ENCODE peak calls at places on chromosome 21, in nine cellular contexts. E is AG10803, W is cardiac muscle cell, K is neural progenitor cell, N is A549, F is sigmoid colon, J is BJ, Y is spleen, T is progenitor cell of endocrine pancreas. M is an unnamed sample.

GRCh38 chr21:30831194-30831765 is 1.7 kb upstream of the KRTAP7-1 start:
- DNase-seq in E (no peak), W (peak), K (peak), N (no peak), F (no peak), J (no peak), Y (no peak), T (no peak), M (peak)

GRCh38 chr21:43204638-43205037 is 35.8 kb downstream of the CRYAA start:
- DNase-seq in E (no peak), W (no peak), K (no peak), N (no peak), F (peak), J (no peak), Y (peak), T (peak), M (no peak)

GRCh38 chr21:33031562-33031961 is 5.8 kb downstream of the OLIG2 start:
- DNase-seq in E (no peak), W (no peak), K (no peak), N (no peak), F (peak), J (no peak), Y (no peak), T (no peak), M (no peak)

GRCh38 chr21:14403681-14404318 is 20.9 kb upstream of the HSPA13 start:
- DNase-seq in E (peak), W (peak), K (peak), N (peak), F (no peak), J (no peak), Y (no peak), T (no peak), M (no peak)

GRCh38 chr21:14991957-14992356 is 72.8 kb downstream of the NRIP1 start:
- DNase-seq in E (no peak), W (peak), K (no peak), N (no peak), F (no peak), J (no peak), Y (no peak), T (no peak), M (no peak)

GRCh38 chr21:37072239-37072987 is 458 bp downstream of the PIGP start:
- DNase-seq in E (peak), W (no peak), K (peak), N (peak), F (peak), J (peak), Y (no peak), T (no peak), M (peak)

GRCh38 chr21:32299695-32300094 is 1.0 kb downstream of the MRAP start:
- DNase-seq in E (no peak), W (no peak), K (no peak), N (no peak), F (no peak), J (no peak), Y (no peak), T (no peak), M (no peak)

GRCh38 chr21:31616216-31616615 is 43.3 kb upstream of the SOD1 start:
- DNase-seq in E (no peak), W (no peak), K (no peak), N (no peak), F (no peak), J (no peak), Y (no peak), T (no peak), M (no peak)

GRCh38 chr21:35614412-35614901 is 445.9 kb downstream of the SETD4 start:
- DNase-seq in E (peak), W (peak), K (no peak), N (no peak), F (no peak), J (no peak), Y (no peak), T (no peak), M (no peak)

GRCh38 chr21:31554511-31555022 is 104.9 kb upstream of the SOD1 start:
- DNase-seq in E (no peak), W (peak), K (peak), N (no peak), F (no peak), J (no peak), Y (no peak), T (no peak), M (no peak)

GRCh38 chr21:34534522-34534921 is 22.5 kb upstream of the KCNE1 start:
- DNase-seq in E (peak), W (peak), K (no peak), N (no peak), F (no peak), J (no peak), Y (no peak), T (no peak), M (no peak)

GRCh38 chr21:24076179-24076578 is 1531.1 kb downstream of the MRPL39 start:
- DNase-seq in E (no peak), W (peak), K (no peak), N (no peak), F (no peak), J (no peak), Y (no peak), T (no peak), M (no peak)

GRCh38 chr21:34296878-34297277 is 66.9 kb upstream of the KCNE2 start:
- DNase-seq in E (no peak), W (no peak), K (no peak), N (no peak), F (no peak), J (no peak), Y (no peak), T (no peak), M (no peak)

GRCh38 chr21:31397939-31398338 is 53.9 kb upstream of the TIAM1 start:
- DNase-seq in E (no peak), W (no peak), K (peak), N (no peak), F (no peak), J (no peak), Y (no peak), T (no peak), M (no peak)

GRCh38 chr21:15197696-15198095 is 132.9 kb upstream of the NRIP1 start:
- DNase-seq in E (no peak), W (peak), K (no peak), N (no peak), F (no peak), J (no peak), Y (no peak), T (no peak), M (no peak)

GRCh38 chr21:15255359-15256157 is 190.8 kb upstream of the NRIP1 start:
- DNase-seq in E (no peak), W (no peak), K (no peak), N (no peak), F (no peak), J (no peak), Y (no peak), T (no peak), M (no peak)

GRCh38 chr21:39348040-39348354 is 891 bp downstream of the HMGN1 start:
- DNase-seq in E (no peak), W (no peak), K (no peak), N (no peak), F (no peak), J (no peak), Y (no peak), T (no peak), M (no peak)

GRCh38 chr21:38956791-38957571 is 151.3 kb downstream of the ETS2 start:
- DNase-seq in E (no peak), W (no peak), K (no peak), N (no peak), F (no peak), J (no peak), Y (no peak), T (no peak), M (no peak)

GRCh38 chr21:17441370-17441769 is 71.5 kb upstream of the CXADR start:
- DNase-seq in E (no peak), W (peak), K (no peak), N (no peak), F (no peak), J (no peak), Y (no peak), T (no peak), M (no peak)

GRCh38 chr21:36976882-36977651 is 10.6 kb upstream of the HLCS start:
- DNase-seq in E (peak), W (peak), K (peak), N (peak), F (no peak), J (peak), Y (no peak), T (no peak), M (no peak)

GRCh38 chr21:22223385-22223784 is 1225.2 kb downstream of the NCAM2 start:
- DNase-seq in E (no peak), W (peak), K (no peak), N (no peak), F (no peak), J (no peak), Y (no peak), T (no peak), M (no peak)

GRCh38 chr21:34198232-34199120 is 125.1 kb downstream of the MRPS6 start:
- DNase-seq in E (no peak), W (no peak), K (no peak), N (no peak), F (no peak), J (no peak), Y (no peak), T (no peak), M (no peak)

GRCh38 chr21:10639123-10639522 is 117.7 kb downstream of the TPTE start:
- DNase-seq in E (no peak), W (no peak), K (no peak), N (no peak), F (no peak), J (no peak), Y (no peak), T (no peak), M (no peak)

GRCh38 chr21:39175154-39175553 is 8.1 kb downstream of the PSMG1 start:
- DNase-seq in E (peak), W (peak), K (no peak), N (no peak), F (no peak), J (no peak), Y (no peak), T (no peak), M (no peak)

GRCh38 chr21:30194701-30195299 is 21.1 kb downstream of the CLDN8 start:
- DNase-seq in E (peak), W (peak), K (peak), N (no peak), F (no peak), J (no peak), Y (no peak), T (no peak), M (no peak)

GRCh38 chr21:17270234-17270633 is 242.6 kb upstream of the CXADR start:
- DNase-seq in E (peak), W (peak), K (peak), N (peak), F (peak), J (peak), Y (no peak), T (no peak), M (no peak)

GRCh38 chr21:29181799-29182470 is 51.5 kb downstream of the MAP3K7CL start:
- DNase-seq in E (peak), W (peak), K (no peak), N (peak), F (no peak), J (peak), Y (no peak), T (no peak), M (no peak)

GRCh38 chr21:20739421-20739820 is 258.8 kb upstream of the NCAM2 start:
- DNase-seq in E (no peak), W (no peak), K (peak), N (no peak), F (no peak), J (no peak), Y (no peak), T (no peak), M (peak)

GRCh38 chr21:22211943-22212342 is 1213.7 kb downstream of the NCAM2 start:
- DNase-seq in E (no peak), W (no peak), K (no peak), N (no peak), F (no peak), J (no peak), Y (no peak), T (no peak), M (no peak)

GRCh38 chr21:36545776-36546511 is 66.0 kb upstream of the CLDN14 start:
- DNase-seq in E (no peak), W (peak), K (no peak), N (no peak), F (no peak), J (no peak), Y (no peak), T (no peak), M (no peak)

GRCh38 chr21:28763809-28764418 is 228.8 kb downstream of the LTN1 start:
- DNase-seq in E (no peak), W (no peak), K (no peak), N (no peak), F (no peak), J (no peak), Y (no peak), T (no peak), M (no peak)

GRCh38 chr21:21383126-21383525 is 384.9 kb downstream of the NCAM2 start:
- DNase-seq in E (peak), W (peak), K (no peak), N (no peak), F (no peak), J (no peak), Y (no peak), T (no peak), M (peak)

GRCh38 chr21:20856926-20857325 is 141.3 kb upstream of the NCAM2 start:
- DNase-seq in E (no peak), W (no peak), K (no peak), N (no peak), F (no peak), J (no peak), Y (no peak), T (no peak), M (no peak)

GRCh38 chr21:37224861-37225260 is 42.3 kb downstream of the VPS26C start:
- DNase-seq in E (no peak), W (no peak), K (no peak), N (no peak), F (no peak), J (no peak), Y (no peak), T (no peak), M (no peak)

GRCh38 chr21:39004776-39005605 is 178.3 kb downstream of the PSMG1 start:
- DNase-seq in E (peak), W (peak), K (no peak), N (no peak), F (peak), J (no peak), Y (no peak), T (no peak), M (no peak)

GRCh38 chr21:45556302-45556644 is 14.0 kb upstream of the SLC19A1 start:
- DNase-seq in E (no peak), W (no peak), K (no peak), N (no peak), F (no peak), J (no peak), Y (no peak), T (no peak), M (no peak)
- TF ChIP-seq CTCF in E (no peak), W (no peak), K (no peak), N (no peak), F (no peak), J (no peak), Y (no peak), T (no peak), M (peak)

GRCh38 chr21:26790289-26790688 is 54.9 kb downstream of the ADAMTS1 start:
- DNase-seq in E (no peak), W (no peak), K (no peak), N (no peak), F (no peak), J (no peak), Y (no peak), T (no peak), M (no peak)
- TF ChIP-seq CTCF in E (no peak), W (no peak), K (no peak), N (no peak), F (no peak), J (no peak), Y (no peak), T (no peak), M (no peak)

DNA sequence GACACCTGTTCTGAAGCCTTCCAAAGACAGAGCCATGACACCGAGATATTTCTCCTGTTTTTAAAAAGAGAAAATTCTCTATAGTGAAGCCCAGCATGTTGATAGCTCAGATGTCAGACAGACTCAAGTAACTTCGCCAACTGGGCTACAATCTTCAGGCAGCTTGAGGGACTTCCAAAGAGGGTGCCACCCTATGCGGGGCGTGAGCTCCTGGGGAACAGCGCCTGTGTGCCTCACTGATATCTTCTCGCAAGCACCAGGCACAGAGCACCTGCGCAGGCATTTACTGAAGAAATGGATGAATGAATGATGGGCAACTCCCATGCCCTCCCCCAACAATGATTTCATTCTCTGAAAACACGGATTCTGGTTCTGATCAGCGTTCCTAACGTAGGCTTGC is 17.6 kb downstream of the RIPK4 start:
- DNase-seq in E (no peak), W (no peak), K (no peak), N (no peak), F (no peak), J (no peak), Y (peak), T (no peak), M (no peak)
- TF ChIP-seq CTCF in E (no peak), W (no peak), K (no peak), N (no peak), F (no peak), J (no peak), Y (no peak), T (no peak), M (no peak)

DNA sequence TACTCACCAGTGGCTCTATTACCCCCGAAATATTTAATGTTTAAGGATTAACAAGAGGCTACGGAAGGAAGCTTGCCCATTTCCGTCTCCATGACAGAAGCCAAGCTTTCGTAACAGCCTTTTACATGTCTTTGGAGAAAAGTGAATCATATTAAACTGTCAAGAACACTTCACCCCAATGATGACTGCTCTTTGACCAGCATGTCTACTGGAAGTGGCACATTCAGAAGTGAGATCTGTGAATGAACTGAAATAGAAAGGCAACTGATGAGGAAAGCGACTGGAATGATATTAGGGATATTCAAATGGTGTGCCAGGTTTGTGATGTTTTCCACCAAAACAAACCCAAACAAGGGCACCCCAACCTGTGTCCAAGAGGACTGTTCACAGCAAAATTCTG is 8.5 kb upstream of the PRDM15 start:
- DNase-seq in E (no peak), W (no peak), K (no peak), N (no peak), F (no peak), J (no peak), Y (no peak), T (no peak), M (no peak)
- TF ChIP-seq CTCF in E (no peak), W (no peak), K (no peak), N (no peak), F (no peak), J (no peak), Y (no peak), T (no peak), M (no peak)

GRCh38 chr21:27058673-27059365 is 91.9 kb upstream of the ADAMTS5 start:
- DNase-seq in E (peak), W (no peak), K (no peak), N (no peak), F (no peak), J (no peak), Y (no peak), T (no peak), M (no peak)

GRCh38 chr21:27061783-27062182 is 94.9 kb upstream of the ADAMTS5 start:
- DNase-seq in E (no peak), W (no peak), K (no peak), N (no peak), F (no peak), J (no peak), Y (no peak), T (no peak), M (no peak)

GRCh38 chr21:27060190-27060589 is 93.3 kb upstream of the ADAMTS5 start:
- DNase-seq in E (no peak), W (peak), K (no peak), N (no peak), F (no peak), J (no peak), Y (no peak), T (no peak), M (no peak)

GRCh38 chr21:27062441-27062840 is 95.6 kb upstream of the ADAMTS5 start:
- DNase-seq in E (no peak), W (no peak), K (no peak), N (no peak), F (no peak), J (no peak), Y (no peak), T (no peak), M (no peak)

GRCh38 chr21:27057997-27058396 is 91.1 kb upstream of the ADAMTS5 start:
- DNase-seq in E (no peak), W (no peak), K (no peak), N (no peak), F (no peak), J (no peak), Y (no peak), T (no peak), M (no peak)
- TF ChIP-seq CTCF in E (no peak), W (no peak), K (no peak), N (no peak), F (no peak), J (no peak), Y (no peak), T (no peak), M (no peak)

GRCh38 chr21:44571844-44572782 is 1.4 kb upstream of the KRTAP10-4 start:
- DNase-seq in E (no peak), W (no peak), K (no peak), N (no peak), F (peak), J (no peak), Y (peak), T (no peak), M (no peak)

GRCh38 chr21:44575307-44576024 is 1.9 kb downstream of the KRTAP10-4 start:
- DNase-seq in E (no peak), W (no peak), K (no peak), N (no peak), F (no peak), J (no peak), Y (peak), T (no peak), M (no peak)

GRCh38 chr21:44576025-44576420 is 2.5 kb downstream of the KRTAP10-4 start:
- DNase-seq in E (no peak), W (no peak), K (no peak), N (no peak), F (no peak), J (no peak), Y (peak), T (no peak), M (no peak)

GRCh38 chr21:44572959-44573583 is 458 bp upstream of the KRTAP10-4 start:
- DNase-seq in E (no peak), W (no peak), K (no peak), N (no peak), F (no peak), J (no peak), Y (peak), T (no peak), M (no peak)

DNA sequence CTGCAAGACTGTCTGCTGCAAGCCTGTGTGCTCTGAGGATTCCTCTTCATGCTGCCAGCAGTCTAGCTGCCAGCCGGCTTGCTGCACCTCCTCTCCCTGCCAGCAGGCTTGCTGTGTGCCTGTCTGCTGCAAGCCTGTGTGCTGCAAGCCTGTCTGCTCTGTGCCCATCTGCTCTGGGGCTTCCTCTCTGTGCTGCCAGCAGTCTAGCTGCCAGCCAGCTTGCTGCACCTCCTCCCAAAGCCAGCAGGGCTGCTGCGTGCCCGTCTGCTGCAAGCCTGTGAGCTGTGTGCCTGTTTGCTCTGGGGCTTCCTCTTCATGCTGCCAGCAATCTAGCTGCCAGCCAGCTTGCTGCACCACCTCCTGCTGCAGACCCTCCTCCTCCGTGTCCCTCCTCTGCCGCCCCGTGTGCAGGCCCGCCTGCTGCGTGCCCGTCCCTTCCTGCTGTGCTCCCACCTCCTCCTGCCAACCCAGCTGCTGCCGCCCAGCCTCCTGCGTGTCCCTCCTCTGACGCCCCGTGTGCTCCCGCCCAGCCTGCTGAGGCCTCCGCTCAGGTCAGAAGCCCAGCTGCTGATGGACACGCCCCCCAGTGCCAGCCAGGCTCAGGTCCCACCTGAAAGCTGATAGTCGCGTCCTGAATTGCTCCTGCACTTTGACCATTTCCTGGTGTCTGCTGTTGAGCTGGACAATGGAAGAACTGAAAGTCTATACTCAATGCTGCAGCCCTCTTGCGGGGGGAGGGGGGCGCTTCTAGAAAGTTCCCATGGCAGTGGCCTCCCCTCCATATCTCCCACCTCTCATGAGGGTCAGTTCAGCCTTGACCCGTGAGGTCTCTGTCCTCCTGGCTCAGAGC is 1.2 kb downstream of the KRTAP10-4 start:
- DNase-seq in E (no peak), W (no peak), K (no peak), N (no peak), F (no peak), J (no peak), Y (peak), T (no peak), M (no peak)
- TF ChIP-seq CTCF in E (no peak), W (no peak), K (peak), N (no peak), F (no peak), J (no peak), Y (no peak), T (no peak), M (peak)

M was measured in glutamatergic neuron.